ENCODE peak calls at places on chromosomes 7 and 10, in nine cellular contexts. M, D, F, X, Q, T, A, U and G are unnamed samples.

GRCh38 chr7:78139335-78139734 is 340.8 kb downstream of the PHTF2 start:
- DNase-seq in M (no peak), D (no peak), F (no peak), X (no peak), Q (no peak), T (no peak), A (no peak), U (no peak), G (no peak)

GRCh38 chr10:29861811-29862505 is 197.4 kb downstream of the JCAD start:
- DNase-seq in M (no peak), D (no peak), F (no peak), X (no peak), Q (no peak), T (peak), A (no peak), U (no peak), G (no peak)

GRCh38 chr7:66150471-66150870 is 35.8 kb downstream of the CRCP start:
- DNase-seq in M (no peak), D (no peak), F (no peak), X (peak), Q (peak), T (peak), A (no peak), U (no peak), G (no peak)

GRCh38 chr10:33122014-33122788 is 164.2 kb upstream of the ITGB1 start:
- DNase-seq in M (no peak), D (peak), F (no peak), X (no peak), Q (no peak), T (no peak), A (peak), U (no peak), G (no peak)

GRCh38 chr10:49761201-49761788 is 828 bp downstream of the OGDHL start:
- DNase-seq in M (no peak), D (peak), F (peak), X (no peak), Q (no peak), T (no peak), A (no peak), U (no peak), G (no peak)

GRCh38 chr7:19747740-19748339 is 25.6 kb downstream of the TMEM196 start:
- DNase-seq in M (peak), D (no peak), F (peak), X (peak), Q (peak), T (peak), A (no peak), U (peak), G (no peak)

GRCh38 chr10:63723741-63724140 is 202.5 kb downstream of the REEP3 start:
- DNase-seq in M (no peak), D (no peak), F (no peak), X (no peak), Q (no peak), T (no peak), A (no peak), U (no peak), G (no peak)

GRCh38 chr7:130987092-130987491 is 253.1 kb upstream of the KLF14 start:
- DNase-seq in M (no peak), D (no peak), F (peak), X (no peak), Q (no peak), T (no peak), A (no peak), U (no peak), G (no peak)

GRCh38 chr7:151299530-151299929 is 42.1 kb upstream of the NUB1 start:
- DNase-seq in M (no peak), D (no peak), F (no peak), X (no peak), Q (no peak), T (no peak), A (no peak), U (no peak), G (peak)

GRCh38 chr7:148959726-148960125 is 68.6 kb downstream of the PDIA4 start:
- DNase-seq in M (no peak), D (no peak), F (no peak), X (no peak), Q (no peak), T (no peak), A (no peak), U (no peak), G (no peak)

GRCh38 chr7:134058980-134059379 is 68.2 kb upstream of the LRGUK start:
- DNase-seq in M (no peak), D (no peak), F (peak), X (no peak), Q (no peak), T (no peak), A (no peak), U (no peak), G (no peak)

GRCh38 chr7:68441610-68442009 is 1156.7 kb upstream of the AUTS2 start:
- DNase-seq in M (no peak), D (no peak), F (no peak), X (no peak), Q (no peak), T (no peak), A (no peak), U (no peak), G (no peak)

GRCh38 chr10:18438356-18439126 is 212.8 kb downstream of the NSUN6 start:
- DNase-seq in M (no peak), D (no peak), F (no peak), X (no peak), Q (no peak), T (no peak), A (no peak), U (no peak), G (no peak)

GRCh38 chr10:116437076-116437692 is 9.5 kb downstream of the PNLIPRP3 start:
- DNase-seq in M (no peak), D (no peak), F (no peak), X (no peak), Q (no peak), T (no peak), A (no peak), U (no peak), G (no peak)

GRCh38 chr7:42495251-42495650 is 258.2 kb upstream of the GLI3 start:
- DNase-seq in M (no peak), D (no peak), F (no peak), X (no peak), Q (no peak), T (no peak), A (no peak), U (no peak), G (no peak)

GRCh38 chr10:6297951-6298381 is 95.2 kb downstream of the PFKFB3 start:
- DNase-seq in M (no peak), D (peak), F (no peak), X (no peak), Q (peak), T (no peak), A (peak), U (no peak), G (no peak)

GRCh38 chr7:74032191-74032490 is 4.2 kb downstream of the ELN start:
- DNase-seq in M (no peak), D (no peak), F (no peak), X (no peak), Q (no peak), T (peak), A (peak), U (no peak), G (no peak)

GRCh38 chr10:132684164-132684891 is 101.6 kb downstream of the NKX6-2 start:
- DNase-seq in M (no peak), D (no peak), F (no peak), X (peak), Q (peak), T (no peak), A (no peak), U (no peak), G (peak)

GRCh38 chr10:98536551-98536950 is 89.8 kb upstream of the HPS1 start:
- DNase-seq in M (no peak), D (no peak), F (peak), X (no peak), Q (no peak), T (no peak), A (peak), U (no peak), G (no peak)

GRCh38 chr7:70571403-70571911 is 560.5 kb upstream of the GALNT17 start:
- DNase-seq in M (no peak), D (peak), F (no peak), X (no peak), Q (no peak), T (no peak), A (no peak), U (no peak), G (no peak)

GRCh38 chr7:13057462-13058200 is 370.2 kb downstream of the ARL4A start:
- DNase-seq in M (no peak), D (no peak), F (no peak), X (peak), Q (no peak), T (peak), A (no peak), U (no peak), G (no peak)

GRCh38 chr7:116673504-116673865 is 1.5 kb downstream of the MET start:
- DNase-seq in M (no peak), D (no peak), F (no peak), X (no peak), Q (no peak), T (peak), A (no peak), U (no peak), G (no peak)

GRCh38 chr10:67697646-67698245 is 1.8 kb upstream of the CTNNA3 start:
- DNase-seq in M (peak), D (no peak), F (peak), X (peak), Q (peak), T (peak), A (peak), U (peak), G (no peak)

GRCh38 chr10:119209050-119209735 is 1.8 kb downstream of the GRK5 start:
- DNase-seq in M (no peak), D (peak), F (peak), X (peak), Q (peak), T (peak), A (no peak), U (no peak), G (peak)

GRCh38 chr7:28168393-28169158 is 12.0 kb downstream of the JAZF1 start:
- DNase-seq in M (no peak), D (no peak), F (no peak), X (no peak), Q (no peak), T (no peak), A (no peak), U (no peak), G (no peak)

GRCh38 chr7:142753366-142753765 is 4.1 kb downstream of the PRSS1 start:
- DNase-seq in M (no peak), D (no peak), F (no peak), X (no peak), Q (no peak), T (no peak), A (no peak), U (no peak), G (no peak)

GRCh38 chr10:113133497-113133896 is 183.4 kb downstream of the TCF7L2 start:
- DNase-seq in M (no peak), D (no peak), F (no peak), X (no peak), Q (no peak), T (no peak), A (no peak), U (no peak), G (no peak)

GRCh38 chr10:6052247-6053221 is 9.6 kb downstream of the IL2RA start:
- DNase-seq in M (no peak), D (peak), F (no peak), X (no peak), Q (no peak), T (no peak), A (no peak), U (no peak), G (no peak)

GRCh38 chr10:73997479-73997805 is 474 bp upstream of the VCL start:
- DNase-seq in M (no peak), D (no peak), F (no peak), X (peak), Q (peak), T (no peak), A (no peak), U (no peak), G (no peak)

GRCh38 chr7:107972075-107972482 is 30.9 kb downstream of the LAMB1 start:
- DNase-seq in M (peak), D (no peak), F (no peak), X (peak), Q (no peak), T (peak), A (no peak), U (no peak), G (no peak)

GRCh38 chr7:117950601-117951278 is 77.5 kb upstream of the CTTNBP2 start:
- DNase-seq in M (no peak), D (no peak), F (no peak), X (peak), Q (no peak), T (no peak), A (no peak), U (no peak), G (no peak)

GRCh38 chr7:150357771-150358427 is 10.7 kb upstream of the REPIN1 start:
- DNase-seq in M (no peak), D (no peak), F (no peak), X (peak), Q (no peak), T (no peak), A (no peak), U (no peak), G (no peak)

GRCh38 chr7:135693558-135693957 is 31.2 kb downstream of the STMP1 start:
- DNase-seq in M (no peak), D (no peak), F (no peak), X (no peak), Q (no peak), T (no peak), A (no peak), U (no peak), G (no peak)

GRCh38 chr10:120131183-120131582 is 238.7 kb downstream of the SEC23IP start:
- DNase-seq in M (no peak), D (no peak), F (peak), X (peak), Q (peak), T (peak), A (no peak), U (no peak), G (no peak)

GRCh38 chr7:90271753-90272152 is 26.8 kb downstream of the CFAP69 start:
- DNase-seq in M (no peak), D (no peak), F (no peak), X (no peak), Q (no peak), T (no peak), A (no peak), U (no peak), G (no peak)

GRCh38 chr7:15626041-15626440 is 60.4 kb downstream of the MEOX2 start:
- DNase-seq in M (no peak), D (no peak), F (no peak), X (no peak), Q (no peak), T (no peak), A (no peak), U (no peak), G (no peak)

GRCh38 chr7:118087121-118087520 is 96.8 kb upstream of the LSM8 start:
- DNase-seq in M (no peak), D (no peak), F (no peak), X (no peak), Q (no peak), T (no peak), A (no peak), U (no peak), G (no peak)

DNA sequence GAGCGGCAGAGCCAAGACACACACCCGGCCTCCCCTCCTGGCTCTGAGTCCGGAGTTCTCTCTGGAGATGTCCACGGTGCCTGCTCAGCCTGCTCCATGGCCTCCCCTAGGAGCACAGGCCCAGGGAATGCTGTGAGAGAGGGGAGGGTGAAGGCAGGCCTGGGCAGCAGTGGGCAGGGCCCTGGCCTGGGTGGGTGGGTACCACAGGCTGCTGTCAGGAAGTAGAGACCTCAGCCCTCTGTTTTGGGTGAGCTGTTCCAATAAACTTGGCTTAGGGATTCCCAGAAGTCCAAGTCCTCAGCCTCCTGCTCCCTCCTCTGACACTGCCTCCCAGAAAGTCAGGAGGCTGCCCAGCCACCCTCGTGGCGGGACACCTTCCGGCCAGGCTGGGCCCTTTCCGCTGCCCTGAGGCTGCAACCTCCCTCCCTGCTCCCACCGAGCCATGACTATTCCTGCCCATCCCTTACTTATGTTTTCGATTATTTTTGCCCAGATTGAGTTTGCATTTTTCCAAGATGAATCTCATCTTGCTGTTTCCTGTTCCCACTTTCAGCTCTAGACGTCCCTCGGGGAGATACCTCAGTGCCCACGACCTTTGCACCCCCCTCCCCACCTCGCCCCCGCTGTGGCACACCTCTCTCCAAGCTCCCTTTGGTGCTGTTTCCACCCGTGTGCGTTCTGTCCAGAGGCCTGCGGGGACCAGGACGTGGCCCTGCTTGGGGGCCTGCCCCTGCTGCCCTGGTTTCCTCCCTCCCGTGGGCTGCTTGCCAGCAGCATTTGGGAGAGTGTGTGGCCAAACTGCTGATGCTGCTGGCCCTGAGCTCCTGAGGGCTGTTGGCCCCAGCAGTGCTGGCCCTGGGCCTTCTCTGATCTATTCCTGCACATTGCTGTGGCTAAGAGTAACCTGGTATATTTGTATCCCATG is 5.8 kb upstream of the POLM start:
- DNase-seq in M (no peak), D (no peak), F (no peak), X (no peak), Q (no peak), T (no peak), A (no peak), U (no peak), G (no peak)
- TF ChIP-seq POLR2AphosphoS5 in M (no peak), D (no peak), F (no peak), X (no peak), Q (no peak), T (no peak), A (no peak), U (no peak), G (no peak)

DNA sequence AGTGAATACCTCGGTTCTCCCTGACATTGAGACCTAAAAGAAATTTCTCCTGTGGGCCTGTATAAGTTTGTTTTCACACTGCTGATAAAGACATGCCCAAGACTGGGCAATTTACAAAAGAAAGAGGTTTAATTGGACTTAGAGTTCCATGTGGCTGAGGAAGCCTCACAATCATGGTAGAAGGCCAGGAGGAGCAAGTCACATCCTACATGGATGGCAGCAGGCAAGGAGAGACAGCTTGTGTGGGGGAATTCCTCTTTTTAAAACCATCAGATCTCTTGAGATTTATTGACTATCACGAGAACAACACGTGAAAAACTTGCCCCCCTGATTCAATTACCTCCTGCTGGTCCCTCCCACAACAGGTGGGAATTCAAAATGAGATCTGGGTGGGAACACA is 6.7 kb downstream of the TMEM72 start:
- DNase-seq in M (no peak), D (no peak), F (no peak), X (no peak), Q (no peak), T (no peak), A (no peak), U (no peak), G (no peak)
- TF ChIP-seq POLR2AphosphoS5 in M (no peak), D (no peak), F (no peak), X (no peak), Q (no peak), T (no peak), A (no peak), U (no peak), G (no peak)

DNA sequence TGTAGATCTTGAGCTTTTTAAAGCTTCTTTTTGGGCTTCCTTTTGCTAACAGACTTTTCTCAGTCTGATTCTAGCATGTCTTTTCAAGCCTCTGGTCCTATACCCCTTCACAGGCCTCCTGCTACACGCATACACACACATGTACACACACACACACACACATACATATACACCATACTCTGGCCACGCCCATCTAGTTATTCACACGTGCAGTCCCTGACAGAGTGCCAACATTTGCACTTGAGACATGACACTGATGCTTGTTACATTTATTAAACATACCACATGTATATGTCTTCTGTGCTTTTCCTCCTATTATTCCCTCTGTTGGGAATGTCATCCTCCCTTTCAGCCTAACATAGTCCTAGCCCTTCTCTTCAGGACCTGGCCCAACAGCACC is 222.2 kb downstream of the ARHGAP12 start:
- DNase-seq in M (no peak), D (no peak), F (no peak), X (no peak), Q (no peak), T (peak), A (no peak), U (no peak), G (no peak)
- TF ChIP-seq POLR2AphosphoS5 in M (no peak), D (no peak), F (no peak), X (no peak), Q (no peak), T (no peak), A (no peak), U (no peak), G (no peak)

DNA sequence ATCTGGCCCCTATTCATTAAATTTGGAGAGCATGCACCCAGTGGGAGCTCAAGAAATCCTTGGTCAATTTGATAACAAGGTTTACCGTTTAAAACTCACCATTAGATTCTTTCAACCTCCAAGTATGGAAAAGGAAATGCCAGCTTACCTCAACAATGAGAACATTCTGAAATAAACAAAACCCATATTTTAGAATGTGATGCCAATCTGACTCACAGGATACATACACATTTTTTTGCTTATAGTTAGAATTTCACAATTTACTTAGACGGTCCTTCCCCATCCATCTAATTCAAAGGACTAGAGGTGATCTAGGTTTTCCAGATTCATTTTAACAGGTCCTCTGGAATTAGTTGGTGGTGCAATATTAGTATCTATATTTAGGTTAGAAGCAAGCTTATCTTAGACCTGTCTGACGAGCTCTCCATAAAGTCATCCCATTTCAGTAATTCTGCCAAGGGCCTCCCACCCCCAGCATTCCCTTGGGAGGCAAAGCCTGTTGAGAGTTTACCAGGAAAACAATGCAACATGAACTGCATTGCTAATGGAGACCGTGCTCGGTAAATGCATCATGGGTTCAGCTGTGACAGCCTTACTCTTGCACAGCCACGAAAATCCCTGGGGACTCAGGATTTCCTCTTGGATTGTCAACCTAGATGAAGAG is 94.0 kb downstream of the PRTFDC1 start:
- DNase-seq in M (no peak), D (no peak), F (peak), X (no peak), Q (no peak), T (peak), A (no peak), U (no peak), G (no peak)
- TF ChIP-seq POLR2AphosphoS5 in M (no peak), D (no peak), F (no peak), X (no peak), Q (no peak), T (no peak), A (no peak), U (no peak), G (no peak)

DNA sequence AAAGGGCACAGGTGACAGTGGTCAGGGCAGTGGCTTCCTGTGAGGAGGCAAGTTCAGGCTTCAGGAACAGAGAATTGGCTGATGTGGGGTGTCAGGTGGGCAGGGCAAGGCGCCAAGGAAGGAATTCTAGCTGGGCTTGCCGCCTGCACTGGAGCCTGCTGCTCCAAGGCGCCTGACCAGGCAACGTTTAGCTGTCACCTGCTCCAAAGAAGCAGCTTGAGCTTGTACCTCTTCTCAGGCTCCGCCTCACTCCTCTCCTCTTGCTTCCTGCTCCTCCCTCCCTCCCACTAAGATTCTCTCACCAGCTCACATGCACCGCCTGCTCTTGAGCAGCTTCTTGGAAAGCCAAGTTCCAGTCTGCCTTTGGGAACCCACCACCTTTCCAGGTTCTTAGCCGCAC is 187.4 kb upstream of the GRB10 start:
- DNase-seq in M (no peak), D (no peak), F (peak), X (no peak), Q (no peak), T (no peak), A (no peak), U (no peak), G (no peak)
- TF ChIP-seq POLR2AphosphoS5 in M (no peak), D (no peak), F (no peak), X (no peak), Q (no peak), T (no peak), A (no peak), U (no peak), G (no peak)